ENCODE peak calls at places on chromosomes 16 and 17, in six cellular contexts. A is GM23248, F is HCT116, S is SK-N-SH, X is neural progenitor cell, B is PC-3. J is an unnamed sample.

GRCh38 chr17:39045948-39046679 is 78.9 kb upstream of the FBXO47 start:
- DNase-seq in A (no peak), F (no peak), B (no peak), X (peak; percentile 52), S (no peak), J (no peak)

GRCh38 chr17:48544356-48545021 is 420 bp downstream of the HOXB2 start:
- DNase-seq in A (peak; percentile 89), B (no peak), X (peak; percentile 72), S (no peak), F (no peak), J (no peak)

GRCh38 chr17:79218175-79218824 is 143.7 kb downstream of the ENGASE start:
- DNase-seq in X (no peak), S (no peak), F (no peak), B (no peak), A (no peak), J (no peak)

GRCh38 chr17:40883960-40884359 is 1.1 kb downstream of the KRT20 start:
- DNase-seq in B (no peak), F (no peak), X (no peak), S (no peak), A (no peak), J (no peak)

GRCh38 chr17:41678907-41679739 is 9.6 kb upstream of the EIF1 start:
- DNase-seq in X (no peak), B (peak; percentile 40), F (no peak), A (peak; percentile 66), S (no peak), J (peak; percentile 87)

GRCh38 chr17:75783069-75783783 is 1.4 kb upstream of the UNK start:
- DNase-seq in B (peak; percentile 97), X (no peak), A (peak; percentile 86), S (peak; percentile 30), F (peak; percentile 80), J (peak; percentile 89)

GRCh38 chr17:79036609-79037008 is 12.6 kb downstream of the C1QTNF1 start:
- DNase-seq in B (peak; percentile 88), F (no peak), A (peak; percentile 93), S (no peak), X (no peak), J (no peak)

GRCh38 chr16:70437582-70438324 is 1.1 kb downstream of the ST3GAL2 start:
- DNase-seq in S (peak; percentile 41), X (peak; percentile 48), B (peak; percentile 9), F (no peak), A (peak; percentile 86), J (no peak)

GRCh38 chr17:18004901-18005305 is 32.2 kb downstream of the DRC3 start:
- DNase-seq in A (no peak), X (peak; percentile 42), S (no peak), B (no peak), F (no peak), J (no peak)

GRCh38 chr17:34171245-34171818 is 83.8 kb upstream of the CCL2 start:
- DNase-seq in A (peak; percentile 65), X (peak; percentile 57), S (peak; percentile 62), F (peak; percentile 12), B (peak; percentile 54), J (peak; percentile 73)

GRCh38 chr17:73025041-73025440 is 67.4 kb downstream of the SLC39A11 start:
- DNase-seq in F (no peak), X (no peak), A (no peak), B (no peak), S (no peak), J (no peak)

GRCh38 chr16:2663553-2664521 is 18.5 kb upstream of the KCTD5 start:
- DNase-seq in A (peak; percentile 71), S (no peak), B (peak; percentile 81), F (no peak), X (no peak), J (no peak)

GRCh38 chr16:29950806-29951461 is 10.9 kb upstream of the TMEM219 start:
- DNase-seq in S (no peak), A (no peak), F (no peak), X (no peak), B (no peak), J (no peak)

GRCh38 chr17:37060094-37060493 is 111.3 kb downstream of the AATF start:
- DNase-seq in S (no peak), A (no peak), X (no peak), B (no peak), F (no peak), J (no peak)

GRCh38 chr17:53313746-53314145 is 509.0 kb upstream of the KIF2B start:
- DNase-seq in A (peak; percentile 10), B (peak; percentile 31), S (no peak), X (no peak), F (no peak), J (no peak)

GRCh38 chr17:33201255-33201654 is 91.8 kb downstream of the ASIC2 start:
- DNase-seq in F (no peak), B (no peak), S (no peak), A (no peak), X (peak; percentile 5), J (no peak)

DNA sequence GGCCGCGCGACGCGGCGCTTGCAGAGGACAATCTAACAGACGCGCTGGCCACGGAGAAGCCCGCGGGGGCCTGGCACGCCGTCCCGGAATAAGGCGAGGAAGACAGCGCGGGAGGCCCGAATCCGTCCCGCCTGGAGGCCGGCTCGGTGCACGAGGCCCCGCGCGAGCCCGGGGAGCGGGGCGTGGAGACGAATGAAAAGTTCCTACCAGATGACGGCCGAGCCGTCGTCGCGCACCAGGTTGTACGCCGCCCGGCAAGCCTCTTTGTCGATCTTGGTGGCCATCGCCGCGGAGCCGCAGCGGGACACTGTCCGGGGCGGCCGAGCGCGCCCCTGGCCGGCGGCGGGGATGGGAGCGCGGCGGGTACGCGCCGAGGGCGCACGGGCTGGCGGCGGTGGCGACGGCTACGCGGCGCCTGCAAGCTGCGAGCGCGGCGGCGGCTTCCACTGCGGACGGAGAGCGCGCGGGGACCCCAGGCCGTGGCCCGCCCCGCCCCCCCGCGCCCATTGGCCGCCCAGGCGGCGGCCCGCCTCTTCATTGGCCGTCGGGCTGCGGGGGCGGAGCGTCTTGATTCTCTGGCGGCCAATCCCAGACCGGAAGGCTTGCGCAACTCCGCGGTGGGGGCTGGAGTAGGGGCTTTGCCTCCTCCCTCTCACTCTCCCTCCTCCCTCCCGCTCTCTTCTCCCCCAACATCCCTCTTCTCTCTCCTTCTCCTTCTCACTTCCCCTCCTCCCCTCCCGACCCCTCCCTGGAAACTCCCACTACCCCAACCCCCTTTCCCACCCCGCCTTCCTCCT is at the start of gene COTL1:
- DNase-seq in A (peak; percentile 99), B (peak; percentile 95), S (peak; percentile 97), X (peak; percentile 98), F (peak; percentile 96), J (peak; percentile 75)
- H3K9ac ChIP-seq in A (peak within 1 kb of the TSS; percentile 78), B (peak within 1 kb of the TSS; percentile 93), S (peak within 1 kb of the TSS; percentile 74), X (no peak within 1 kb of the TSS), F (peak within 1 kb of the TSS; percentile 85), J (no peak within 1 kb of the TSS)

DNA sequence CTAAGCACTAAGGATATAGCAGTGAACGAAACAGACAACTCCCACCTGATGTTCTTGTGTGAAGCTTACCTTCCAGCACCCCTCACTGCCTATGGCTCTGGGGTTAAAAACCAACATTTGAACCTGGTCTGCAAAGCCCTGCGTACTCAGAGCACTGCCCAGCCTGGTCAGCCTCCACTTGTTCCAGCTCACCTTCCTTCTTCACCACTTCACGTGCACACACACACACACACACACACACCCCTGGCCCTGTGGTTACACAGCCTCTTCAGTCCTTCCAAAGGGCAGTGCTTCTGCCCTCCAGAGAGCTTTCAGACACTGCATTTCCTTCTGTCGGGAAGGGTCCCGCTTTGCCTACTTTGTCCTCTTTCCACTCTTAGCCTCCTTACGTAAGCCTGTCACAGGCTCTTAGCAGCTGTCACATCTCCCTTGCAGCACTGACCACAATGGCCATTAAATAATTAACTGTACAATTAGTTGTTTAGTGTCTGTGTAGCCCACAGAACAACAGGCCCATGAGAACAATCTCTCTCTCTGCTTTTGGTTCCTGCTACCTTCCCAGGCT is 9.6 kb upstream of the TMEM220 start:
- DNase-seq in F (no peak), A (no peak), B (no peak), X (no peak), S (no peak), J (no peak)
- TF ChIP-seq EZH2phosphoT487 in F (no peak), A (no peak), B (no peak), X (no peak), S (no peak), J (no peak)

DNA sequence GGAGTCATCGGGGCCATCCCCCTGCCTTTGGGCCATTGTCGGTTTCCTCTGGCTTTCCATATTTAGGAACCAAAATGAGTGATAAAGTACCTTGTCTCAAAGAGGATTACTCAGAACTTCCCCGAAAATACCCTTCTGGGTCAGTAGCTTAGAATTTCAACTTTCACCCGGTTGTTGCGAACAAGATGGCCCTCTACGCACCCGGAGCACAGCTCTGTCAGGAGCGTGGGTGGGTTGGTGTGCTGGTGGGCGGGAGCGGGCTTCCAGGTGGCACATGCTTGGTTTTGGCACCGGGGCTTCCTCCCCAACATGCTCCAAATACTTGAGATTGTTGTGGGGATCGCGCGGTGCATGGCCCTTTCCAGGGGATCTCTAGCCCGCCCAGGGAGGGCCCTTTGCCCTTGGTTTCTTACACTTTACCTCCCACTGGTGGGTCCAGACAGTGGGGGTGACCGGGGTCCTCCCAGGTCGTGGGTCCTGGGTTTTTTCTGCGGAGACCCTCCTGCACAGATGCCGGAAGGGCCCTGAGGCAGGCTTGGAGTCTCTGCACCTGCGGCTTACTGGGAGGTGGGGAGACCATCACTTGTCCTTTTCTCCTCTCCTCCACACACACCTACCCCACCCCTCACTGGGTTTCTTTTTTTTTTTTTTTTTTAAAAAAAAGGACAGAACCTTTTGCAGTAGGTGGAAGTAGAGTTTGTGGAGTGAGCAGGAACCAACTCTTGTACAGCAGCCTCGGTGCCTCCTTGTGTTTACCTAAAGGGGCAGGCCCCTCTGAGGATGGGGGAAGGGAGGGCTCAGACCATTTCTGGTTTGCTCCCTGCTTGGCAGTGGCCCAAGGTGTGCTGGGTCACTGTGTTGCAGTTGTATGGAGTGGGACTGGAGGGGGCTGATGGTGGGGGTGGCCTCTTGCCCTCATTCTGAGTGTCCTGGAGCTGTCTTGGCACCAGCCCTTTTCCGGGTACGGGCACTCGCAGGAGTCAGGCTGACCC is 142.1 kb downstream of the SEC14L1 start:
- DNase-seq in S (peak; percentile 71), A (peak; percentile 22), F (no peak), B (peak; percentile 72), X (peak; percentile 46), J (no peak)
- H3K27ac ChIP-seq in S (no peak overlapping the region), A (no peak overlapping the region), F (peak overlapping the region; percentile 98), B (peak overlapping the region; percentile 96), X (no peak overlapping the region), J (no peak overlapping the region)

GRCh38 chr17:63189930-63190329 is 223.9 kb downstream of the TANC2 start:
- DNase-seq in X (no peak), A (peak; percentile 34), F (no peak), S (no peak), B (no peak), J (no peak)

GRCh38 chr17:63193827-63194226 is 227.8 kb downstream of the TANC2 start:
- DNase-seq in A (peak; percentile 5), S (no peak), F (no peak), B (peak; percentile 25), X (no peak), J (no peak)

GRCh38 chr17:63191610-63192009 is 225.6 kb downstream of the TANC2 start:
- DNase-seq in B (no peak), S (no peak), F (no peak), X (no peak), A (no peak), J (peak; percentile 8)

GRCh38 chr17:63189082-63189481 is 223.0 kb downstream of the TANC2 start:
- DNase-seq in F (no peak), B (peak; percentile 66), S (no peak), X (no peak), A (peak; percentile 86), J (no peak)

DNA sequence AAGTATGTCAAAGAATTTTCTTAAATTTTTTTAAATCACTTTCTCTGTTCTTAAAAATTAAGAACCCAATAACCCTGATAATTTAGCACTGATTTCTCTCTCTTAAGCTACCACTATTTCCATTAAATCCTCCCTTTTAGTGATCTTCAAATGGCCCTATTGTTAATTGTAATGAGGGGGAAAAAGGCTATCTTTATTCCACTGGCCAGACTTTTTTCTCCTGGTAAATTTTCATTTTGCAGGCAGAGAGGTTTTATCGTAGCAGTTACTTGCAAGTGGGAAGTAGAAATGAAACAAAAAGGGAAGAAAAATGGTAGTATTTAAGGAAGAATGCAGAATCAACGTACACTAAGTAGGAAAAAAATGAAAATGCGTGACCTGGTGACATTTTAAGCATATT is 224.8 kb downstream of the TANC2 start:
- DNase-seq in S (no peak), A (no peak), X (no peak), F (no peak), B (no peak), J (no peak)
- H3K9ac ChIP-seq in S (no peak overlapping the region), A (no peak overlapping the region), X (no peak overlapping the region), F (no peak overlapping the region), B (no peak overlapping the region), J (no peak overlapping the region)